ENCODE peak calls at places on chromosomes 5 and 9, in six cellular contexts. Y is ovary, S is IMR-90, L is upper lobe of right lung, T is left ventricle myocardium inferior, V is body of pancreas. W is an unnamed sample.

GRCh38 chr5:65213921-65214525 is 267.7 kb downstream of the ADAMTS6 start:
- DNase-seq in Y (no peak), S (peak; percentile 39), L (no peak), T (peak; percentile 13), V (no peak), W (no peak)

GRCh38 chr5:5886812-5887486 is 464.5 kb downstream of the ICE1 start:
- DNase-seq in Y (no peak), S (no peak), L (peak; percentile 77), T (no peak), V (peak; percentile 44), W (peak; percentile 63)

GRCh38 chr5:149456597-149457392 is 77.7 kb upstream of the IL17B start:
- DNase-seq in Y (no peak), S (no peak), L (no peak), T (no peak), V (no peak), W (no peak)

GRCh38 chr5:31355337-31355736 is 161.9 kb downstream of the CDH6 start:
- DNase-seq in Y (no peak), S (no peak), L (no peak), T (no peak), V (no peak), W (no peak)

GRCh38 chr5:145912594-145912993 is 23.8 kb upstream of the SH3RF2 start:
- DNase-seq in Y (no peak), S (no peak), L (no peak), T (no peak), V (no peak), W (no peak)

GRCh38 chr5:66744040-66744439 is 147.8 kb downstream of the MAST4 start:
- DNase-seq in Y (peak; percentile 41), S (peak; percentile 41), L (no peak), T (peak; percentile 65), V (no peak), W (no peak)

GRCh38 chr5:146890073-146890472 is 11.5 kb upstream of the PPP2R2B start:
- DNase-seq in Y (no peak), S (no peak), L (no peak), T (no peak), V (no peak), W (no peak)

GRCh38 chr5:176133877-176134276 is 104.3 kb upstream of the SIMC1 start:
- DNase-seq in Y (no peak), S (no peak), L (no peak), T (no peak), V (no peak), W (no peak)

GRCh38 chr5:88883566-88884434 is 816 bp upstream of the MEF2C start:
- DNase-seq in Y (peak; percentile 79), S (peak; percentile 79), L (peak; percentile 81), T (peak; percentile 73), V (peak; percentile 26), W (peak; percentile 54)

GRCh38 chr5:53405396-53405795 is 75.0 kb upstream of the FST start:
- DNase-seq in Y (no peak), S (peak; percentile 58), L (no peak), T (no peak), V (no peak), W (no peak)

GRCh38 chr5:67095346-67095871 is 101.2 kb downstream of the CD180 start:
- DNase-seq in Y (peak; percentile 71), S (peak; percentile 33), L (peak; percentile 64), T (peak; percentile 80), V (no peak), W (peak; percentile 77)

GRCh38 chr9:127977877-127978647 is 2.7 kb downstream of the EEIG1 start:
- DNase-seq in Y (peak; percentile 75), S (peak; percentile 80), L (peak; percentile 85), T (peak; percentile 70), V (peak; percentile 67), W (no peak)

GRCh38 chr5:177980776-177981175 is 15.3 kb downstream of the PROP1 start:
- DNase-seq in Y (peak; percentile 30), S (no peak), L (no peak), T (no peak), V (no peak), W (no peak)

GRCh38 chr9:113955076-113955752 is 79.1 kb downstream of the ZNF618 start:
- DNase-seq in Y (peak; percentile 33), S (peak; percentile 81), L (no peak), T (no peak), V (no peak), W (peak; percentile 13)

GRCh38 chr9:78031271-78031825 is at the start of gene GNAQ:
- DNase-seq in Y (peak; percentile 45), S (peak; percentile 15), L (peak; percentile 78), T (peak; percentile 33), V (no peak), W (no peak)

GRCh38 chr9:91814681-91815212 is 135.3 kb downstream of the ROR2 start:
- DNase-seq in Y (no peak), S (no peak), L (no peak), T (no peak), V (no peak), W (no peak)

GRCh38 chr9:92664394-92665152 is 5.4 kb downstream of the IPPK start:
- DNase-seq in Y (no peak), S (peak; percentile 31), L (peak; percentile 48), T (no peak), V (no peak), W (no peak)

GRCh38 chr9:36903541-36904435 is 130.3 kb downstream of the PAX5 start:
- DNase-seq in Y (no peak), S (peak; percentile 52), L (no peak), T (no peak), V (peak; percentile 20), W (no peak)

GRCh38 chr9:103245369-103245768 is 250.2 kb downstream of the CYLC2 start:
- DNase-seq in Y (no peak), S (no peak), L (no peak), T (no peak), V (no peak), W (no peak)

GRCh38 chr9:5511476-5511875 is 1.1 kb downstream of the PDCD1LG2 start:
- DNase-seq in Y (no peak), S (no peak), L (no peak), T (no peak), V (no peak), W (no peak)

GRCh38 chr5:154446183-154447073 is 631 bp downstream of the SAP30L start:
- DNase-seq in Y (peak; percentile 67), S (peak; percentile 66), L (peak; percentile 78), T (peak; percentile 47), V (peak; percentile 43), W (peak; percentile 60)

GRCh38 chr9:72667181-72667580 is 145.8 kb downstream of the TMC1 start:
- DNase-seq in Y (no peak), S (no peak), L (no peak), T (no peak), V (no peak), W (no peak)

GRCh38 chr5:10611290-10611689 is 47.4 kb downstream of the ANKRD33B start:
- DNase-seq in Y (no peak), S (peak; percentile 73), L (no peak), T (no peak), V (no peak), W (no peak)

GRCh38 chr9:17810293-17810692 is 231.4 kb downstream of the SH3GL2 start:
- DNase-seq in Y (no peak), S (no peak), L (no peak), T (no peak), V (no peak), W (no peak)
- H3K4me1 ChIP-seq in Y (no peaks in the 10 kb centered on the region), S (no peaks in the 10 kb centered on the region), L (no peaks in the 10 kb centered on the region), T (no peaks in the 10 kb centered on the region), V (peaks cover 15% of the 10 kb centered on the region), W (no peaks in the 10 kb centered on the region)

GRCh38 chr9:125632321-125633115 is 74.5 kb downstream of the MAPKAP1 start:
- DNase-seq in Y (no peak), S (peak; percentile 22), L (no peak), T (no peak), V (no peak), W (no peak)
- H3K4me3 ChIP-seq in Y (no peak overlapping the region), S (no peak overlapping the region), L (no peak overlapping the region), T (no peak overlapping the region), V (no peak overlapping the region), W (no peak overlapping the region)

GRCh38 chr9:109179801-109180523 is 12.9 kb upstream of the FRRS1L start:
- DNase-seq in Y (no peak), S (no peak), L (no peak), T (peak; percentile 24), V (no peak), W (no peak)

GRCh38 chr9:109181284-109181683 is 14.2 kb upstream of the FRRS1L start:
- DNase-seq in Y (no peak), S (no peak), L (no peak), T (no peak), V (no peak), W (no peak)

GRCh38 chr9:109186857-109187256 is 19.8 kb upstream of the FRRS1L start:
- DNase-seq in Y (no peak), S (no peak), L (no peak), T (no peak), V (no peak), W (no peak)

GRCh38 chr9:109182550-109182939 is 15.5 kb upstream of the FRRS1L start:
- DNase-seq in Y (no peak), S (no peak), L (no peak), T (no peak), V (no peak), W (no peak)

DNA sequence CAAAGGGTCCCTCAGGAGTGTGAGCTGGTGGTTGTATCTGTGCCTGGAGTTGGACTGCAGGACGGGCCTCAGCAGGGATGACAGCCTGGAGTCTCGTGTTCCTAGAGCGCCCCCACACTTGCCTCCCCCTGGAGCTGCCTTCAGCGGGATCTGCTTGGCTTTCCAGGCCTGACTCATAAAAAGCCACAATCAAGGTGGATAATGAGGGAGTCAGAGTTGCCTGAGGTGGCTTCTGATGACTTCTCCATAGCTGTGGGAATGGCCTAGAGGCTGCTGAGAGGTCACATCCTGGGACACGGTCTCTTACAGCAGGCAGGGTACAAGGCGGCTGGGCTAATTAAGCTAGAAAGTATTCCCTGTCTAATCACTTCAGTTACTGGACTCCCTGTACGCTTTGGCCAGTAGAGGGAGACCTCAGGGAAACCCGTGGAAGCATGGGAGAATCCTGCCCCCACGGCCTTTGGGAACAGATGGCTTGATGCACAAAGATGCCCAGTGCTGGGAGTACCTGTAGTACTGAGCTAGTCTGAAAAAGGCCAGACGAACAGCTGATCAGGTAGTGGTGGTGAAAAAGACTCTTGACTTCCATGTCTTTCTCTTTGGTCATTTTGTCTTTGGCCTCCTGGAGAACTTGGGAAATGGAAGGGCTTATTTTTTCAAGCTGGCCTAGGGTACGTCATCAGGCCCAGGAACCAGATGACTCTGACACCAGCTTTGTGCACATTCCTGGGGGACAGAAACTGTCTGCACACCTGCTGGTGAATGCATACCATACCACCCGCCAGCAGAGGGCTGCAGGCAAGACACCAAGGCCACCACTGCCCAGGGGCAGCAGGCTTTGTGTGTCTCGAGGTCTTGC is 16.1 kb upstream of the FRRS1L start:
- DNase-seq in Y (peak; percentile 32), S (peak; percentile 15), L (no peak), T (no peak), V (peak; percentile 64), W (peak; percentile 40)
- TF ChIP-seq CTCF in Y (no peak), S (peak; percentile 40), L (peak; percentile 29), T (peak; percentile 49), V (peak; percentile 62), W (peak; percentile 51)

DNA sequence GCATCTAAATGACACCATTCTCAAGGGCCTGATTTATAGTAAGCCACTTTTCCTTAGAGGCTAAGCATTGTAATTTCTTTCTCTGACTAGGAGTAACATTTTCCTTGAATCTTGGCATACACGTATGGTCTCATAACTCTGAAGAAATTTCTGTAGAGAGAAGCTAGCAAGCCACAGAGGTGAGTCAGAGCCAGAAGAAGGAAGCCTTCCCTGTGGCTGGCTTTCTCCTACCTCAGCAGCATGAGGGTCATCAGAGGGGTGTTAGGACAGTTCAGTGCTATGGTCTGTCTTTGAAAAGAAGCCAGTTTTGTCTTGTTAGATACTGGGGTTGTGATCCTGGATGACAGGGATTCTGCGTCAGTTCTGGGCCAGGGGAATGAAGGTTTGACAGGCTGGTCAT is 3.2 kb downstream of the SNX30 start:
- DNase-seq in Y (no peak), S (peak; percentile 94), L (no peak), T (no peak), V (no peak), W (no peak)
- H3K4me1 ChIP-seq in Y (peaks cover 11% of the 10 kb centered on the region), S (peaks cover 24% of the 10 kb centered on the region), L (peaks cover 51% of the 10 kb centered on the region), T (peaks cover 77% of the 10 kb centered on the region), V (peaks cover 40% of the 10 kb centered on the region), W (no peaks in the 10 kb centered on the region)

W was measured in right lobe of liver.